ENCODE peak calls at places on chromosomes 7 and 10, in ten cellular contexts. B, T, O, H, F, U, X, L, Q and G are unnamed samples.

GRCh38 chr10:49791100-49791499 is 29.0 kb upstream of the OGDHL start:
- DNase-seq in B (no peak), T (no peak), O (no peak), H (no peak), F (no peak), U (no peak), X (no peak), L (no peak), Q (no peak), G (no peak)

GRCh38 chr10:82953909-82954308 is 1078.9 kb downstream of the NRG3 start:
- DNase-seq in B (no peak), T (no peak), O (no peak), H (no peak), F (no peak), U (no peak), X (no peak), L (no peak), Q (no peak), G (no peak)

GRCh38 chr10:108789911-108790310 is 1133.4 kb downstream of the XPNPEP1 start:
- DNase-seq in B (no peak), T (peak), O (no peak), H (peak), F (no peak), U (no peak), X (no peak), L (no peak), Q (no peak), G (no peak)

GRCh38 chr7:10793995-10794780 is 179.5 kb upstream of the PHF14 start:
- DNase-seq in B (no peak), T (peak), O (no peak), H (no peak), F (no peak), U (no peak), X (no peak), L (no peak), Q (no peak), G (no peak)

GRCh38 chr7:45888185-45888992 is at the start of gene IGFBP1:
- DNase-seq in B (peak), T (peak), O (no peak), H (peak), F (peak), U (no peak), X (no peak), L (no peak), Q (peak), G (peak)

GRCh38 chr10:102500621-102501149 is 1.8 kb downstream of the ACTR1A start:
- DNase-seq in B (no peak), T (no peak), O (no peak), H (no peak), F (no peak), U (no peak), X (no peak), L (no peak), Q (no peak), G (no peak)

GRCh38 chr10:132616995-132617780 is 79.6 kb downstream of the INPP5A start:
- DNase-seq in B (no peak), T (no peak), O (no peak), H (no peak), F (no peak), U (no peak), X (no peak), L (peak), Q (no peak), G (no peak)

GRCh38 chr10:6037975-6038624 is 24.1 kb downstream of the IL2RA start:
- DNase-seq in B (no peak), T (no peak), O (peak), H (no peak), F (no peak), U (no peak), X (peak), L (no peak), Q (no peak), G (no peak)

GRCh38 chr7:82141427-82141826 is 302.1 kb downstream of the CACNA2D1 start:
- DNase-seq in B (no peak), T (peak), O (no peak), H (no peak), F (no peak), U (no peak), X (no peak), L (no peak), Q (no peak), G (no peak)

GRCh38 chr10:33655921-33656320 is 321.5 kb upstream of the NRP1 start:
- DNase-seq in B (no peak), T (no peak), O (no peak), H (no peak), F (no peak), U (no peak), X (no peak), L (no peak), Q (no peak), G (no peak)

GRCh38 chr10:59692113-59692512 is 17.5 kb downstream of the SLC16A9 start:
- DNase-seq in B (no peak), T (no peak), O (peak), H (no peak), F (no peak), U (no peak), X (no peak), L (no peak), Q (no peak), G (no peak)

GRCh38 chr7:45435846-45436245 is 138.3 kb upstream of the ADCY1 start:
- DNase-seq in B (no peak), T (peak), O (no peak), H (peak), F (no peak), U (no peak), X (no peak), L (no peak), Q (no peak), G (no peak)

GRCh38 chr10:43444897-43445466 is 8.1 kb downstream of the ZNF487 start:
- DNase-seq in B (no peak), T (no peak), O (no peak), H (no peak), F (no peak), U (no peak), X (no peak), L (no peak), Q (no peak), G (no peak)

GRCh38 chr7:66145404-66145843 is 30.8 kb downstream of the CRCP start:
- DNase-seq in B (no peak), T (no peak), O (peak), H (peak), F (no peak), U (peak), X (no peak), L (peak), Q (peak), G (no peak)

GRCh38 chr7:131861620-131862346 is 305.4 kb upstream of the PODXL start:
- DNase-seq in B (no peak), T (peak), O (no peak), H (peak), F (no peak), U (no peak), X (no peak), L (no peak), Q (no peak), G (no peak)

GRCh38 chr10:86671419-86671818 is 3.1 kb downstream of the LDB3 start:
- DNase-seq in B (no peak), T (no peak), O (peak), H (no peak), F (no peak), U (no peak), X (no peak), L (no peak), Q (no peak), G (no peak)

GRCh38 chr10:14550471-14550941 is 219.8 kb upstream of the FRMD4A start:
- DNase-seq in B (no peak), T (no peak), O (peak), H (no peak), F (no peak), U (no peak), X (no peak), L (no peak), Q (no peak), G (no peak)

GRCh38 chr10:72370201-72370722 is 15.5 kb upstream of the DNAJB12 start:
- DNase-seq in B (no peak), T (no peak), O (no peak), H (no peak), F (no peak), U (no peak), X (peak), L (no peak), Q (no peak), G (no peak)

GRCh38 chr7:27169658-27170493 is 4.2 kb downstream of the HOXA10 start:
- DNase-seq in B (no peak), T (no peak), O (no peak), H (no peak), F (no peak), U (no peak), X (no peak), L (peak), Q (peak), G (no peak)

GRCh38 chr7:95690367-95690947 is 81.9 kb upstream of the DYNC1I1 start:
- DNase-seq in B (no peak), T (peak), O (peak), H (peak), F (peak), U (no peak), X (no peak), L (no peak), Q (no peak), G (peak)

GRCh38 chr10:31830887-31831286 is 97.7 kb downstream of the ARHGAP12 start:
- DNase-seq in B (no peak), T (peak), O (no peak), H (peak), F (no peak), U (no peak), X (no peak), L (no peak), Q (no peak), G (no peak)

GRCh38 chr10:4117604-4118003 is 332.6 kb upstream of the KLF6 start:
- DNase-seq in B (no peak), T (no peak), O (no peak), H (no peak), F (no peak), U (no peak), X (no peak), L (no peak), Q (no peak), G (no peak)
- TF ChIP-seq CTCF in B (no peak), T (no peak), O (no peak), H (no peak), F (no peak), U (no peak), X (no peak), L (no peak), Q (no peak), G (no peak)

GRCh38 chr10:115129752-115130151 is 36.6 kb downstream of the ATRNL1 start:
- DNase-seq in B (no peak), T (peak), O (no peak), H (peak), F (no peak), U (no peak), X (no peak), L (no peak), Q (no peak), G (no peak)
- TF ChIP-seq CTCF in B (peak), T (no peak), O (peak), H (peak), F (no peak), U (peak), X (peak), L (peak), Q (peak), G (peak)

DNA sequence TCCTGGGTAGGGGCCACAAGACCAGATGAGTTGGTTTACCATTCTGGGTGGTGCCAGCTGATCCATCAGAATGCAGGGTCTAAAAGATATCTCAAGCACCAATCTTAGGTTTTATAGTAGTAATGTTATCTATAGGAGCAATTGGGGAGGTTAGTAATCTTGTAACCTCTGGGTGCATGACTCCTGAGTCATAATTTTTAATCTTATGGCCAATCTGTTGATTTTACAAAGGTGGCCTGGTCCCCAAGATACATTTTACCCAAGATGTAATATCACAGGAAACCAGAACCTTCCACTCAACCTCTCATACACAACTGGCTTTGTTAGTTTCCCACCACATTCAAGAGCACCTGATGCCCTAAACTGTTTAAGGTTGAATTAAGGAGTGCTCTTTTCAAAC is 79.5 kb downstream of the C1GALT1 start:
- DNase-seq in B (no peak), T (no peak), O (no peak), H (no peak), F (no peak), U (no peak), X (no peak), L (no peak), Q (no peak), G (no peak)
- TF ChIP-seq CTCF in B (no peak), T (no peak), O (no peak), H (no peak), F (no peak), U (no peak), X (no peak), L (no peak), Q (no peak), G (no peak)

DNA sequence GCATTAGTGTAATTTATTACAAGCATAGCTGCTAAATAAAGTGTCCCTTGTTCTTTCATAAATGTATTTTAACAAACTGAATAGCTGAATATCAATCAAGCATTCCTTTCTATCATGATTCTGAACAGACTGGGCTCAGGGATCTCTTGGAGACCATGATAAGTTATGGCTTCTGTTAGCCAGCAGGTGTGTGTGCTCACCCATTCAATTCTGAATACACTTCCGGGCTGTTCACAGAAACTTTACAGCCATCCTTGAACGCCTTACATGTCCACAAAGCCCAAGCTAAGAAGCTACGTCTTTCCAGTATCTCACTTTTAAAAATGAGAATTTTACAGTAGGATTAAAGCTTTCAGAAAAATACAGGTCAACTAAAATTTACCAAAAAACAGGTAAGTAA is 115.1 kb downstream of the SVIL start:
- DNase-seq in B (no peak), T (no peak), O (no peak), H (no peak), F (no peak), U (no peak), X (no peak), L (no peak), Q (no peak), G (no peak)
- TF ChIP-seq CTCF in B (no peak), T (no peak), O (no peak), H (no peak), F (no peak), U (no peak), X (no peak), L (no peak), Q (no peak), G (no peak)

DNA sequence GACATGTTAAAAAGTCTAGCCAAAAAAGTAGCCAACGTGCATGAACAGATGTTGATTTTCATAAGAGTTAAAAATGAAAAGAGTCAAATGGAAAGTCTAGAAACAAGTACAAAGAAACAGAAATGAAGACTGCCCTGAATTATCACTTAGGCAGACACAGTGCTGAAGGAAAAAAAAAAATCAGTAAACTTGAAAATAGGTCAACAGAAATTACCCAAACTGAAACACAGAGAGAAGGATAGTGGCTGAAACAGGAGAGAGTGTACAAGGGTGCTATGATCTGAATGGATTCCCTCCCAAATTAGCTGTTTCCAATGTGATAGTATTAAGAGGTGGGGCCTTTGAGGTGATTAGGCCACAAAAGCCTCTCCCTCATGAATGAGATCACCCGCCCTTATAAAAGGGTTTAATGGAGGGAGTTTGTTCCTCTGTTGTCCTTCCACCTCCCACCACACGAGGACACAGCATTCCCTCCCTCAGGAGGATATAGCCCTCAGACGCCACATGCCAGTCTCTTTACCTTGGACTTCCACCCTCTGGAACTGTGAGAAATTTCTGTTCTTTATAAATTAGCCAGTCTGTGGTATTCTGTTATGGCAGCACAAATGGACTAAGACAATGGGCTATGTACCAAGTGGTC is 249.7 kb downstream of the AHR start:
- DNase-seq in B (no peak), T (no peak), O (no peak), H (no peak), F (peak), U (no peak), X (no peak), L (no peak), Q (no peak), G (no peak)
- TF ChIP-seq CTCF in B (no peak), T (no peak), O (no peak), H (no peak), F (peak), U (no peak), X (no peak), L (no peak), Q (no peak), G (no peak)

GRCh38 chr7:23654508-23654907 is 25.5 kb upstream of the FAM221A start:
- DNase-seq in B (no peak), T (no peak), O (peak), H (peak), F (peak), U (no peak), X (peak), L (no peak), Q (no peak), G (no peak)
- TF ChIP-seq CTCF in B (no peak), T (peak), O (peak), H (peak), F (peak), U (peak), X (no peak), L (no peak), Q (peak), G (peak)